ENCODE peak calls at places on chromosomes 5 and 9, in four cellular contexts. One of them, this sample, is unnamed.

GRCh38 chr5:61162832-61163567 is 732 bp upstream of the SMIM15 start:
- DNase-seq in astrocyte: peak
- DNase-seq in fibroblast of pulmonary artery: peak
- DNase-seq in HEK293T: no peak
- DNase-seq in this sample: peak

GRCh38 chr9:106648799-106649198 is 214.2 kb upstream of the ZNF462 start:
- DNase-seq in HEK293T: no peak
- DNase-seq in astrocyte: no peak
- DNase-seq in fibroblast of pulmonary artery: peak
- DNase-seq in this sample: peak

GRCh38 chr9:7983361-7983974 is 183.9 kb upstream of the DMAC1 start:
- DNase-seq in astrocyte: no peak
- DNase-seq in HEK293T: no peak
- DNase-seq in fibroblast of pulmonary artery: no peak
- DNase-seq in this sample: no peak

GRCh38 chr9:131187957-131188356 is 62.6 kb downstream of the NUP214 start:
- DNase-seq in fibroblast of pulmonary artery: no peak
- DNase-seq in astrocyte: no peak
- DNase-seq in HEK293T: no peak
- DNase-seq in this sample: no peak

GRCh38 chr9:119370816-119371215 is 1.6 kb upstream of the BRINP1 start:
- DNase-seq in HEK293T: peak
- DNase-seq in astrocyte: peak
- DNase-seq in fibroblast of pulmonary artery: peak
- DNase-seq in this sample: peak

GRCh38 chr5:142119051-142119625 is 10.6 kb downstream of the NDFIP1 start:
- DNase-seq in fibroblast of pulmonary artery: peak
- DNase-seq in astrocyte: no peak
- DNase-seq in HEK293T: no peak
- DNase-seq in this sample: no peak

GRCh38 chr5:90096415-90097081 is 313.0 kb downstream of the CETN3 start:
- DNase-seq in fibroblast of pulmonary artery: peak
- DNase-seq in HEK293T: peak
- DNase-seq in astrocyte: peak
- DNase-seq in this sample: peak

GRCh38 chr5:15695171-15695676 is 195.2 kb downstream of the FBXL7 start:
- DNase-seq in HEK293T: no peak
- DNase-seq in astrocyte: peak
- DNase-seq in fibroblast of pulmonary artery: peak
- DNase-seq in this sample: no peak

GRCh38 chr9:129140397-129141065 is 29.3 kb downstream of the PTPA start:
- DNase-seq in astrocyte: peak
- DNase-seq in HEK293T: no peak
- DNase-seq in fibroblast of pulmonary artery: peak
- DNase-seq in this sample: peak

GRCh38 chr5:155943516-155944407 is 383.2 kb upstream of the SGCD start:
- DNase-seq in fibroblast of pulmonary artery: peak
- DNase-seq in astrocyte: peak
- DNase-seq in HEK293T: peak
- DNase-seq in this sample: peak

GRCh38 chr9:113131689-113132151 is 19.1 kb upstream of the SLC31A2 start:
- DNase-seq in fibroblast of pulmonary artery: peak
- DNase-seq in astrocyte: no peak
- DNase-seq in HEK293T: peak
- DNase-seq in this sample: peak

GRCh38 chr5:55391707-55392106 is 83.9 kb downstream of the MTREX start:
- DNase-seq in HEK293T: no peak
- DNase-seq in fibroblast of pulmonary artery: no peak
- DNase-seq in astrocyte: no peak
- DNase-seq in this sample: no peak

GRCh38 chr9:87554976-87555375 is 57.3 kb downstream of the DAPK1 start:
- DNase-seq in fibroblast of pulmonary artery: no peak
- DNase-seq in astrocyte: no peak
- DNase-seq in HEK293T: no peak
- DNase-seq in this sample: no peak

GRCh38 chr5:97141539-97141938 is 872 bp downstream of the LIX1 start:
- DNase-seq in astrocyte: no peak
- DNase-seq in HEK293T: no peak
- DNase-seq in fibroblast of pulmonary artery: no peak
- DNase-seq in this sample: no peak

GRCh38 chr9:134163374-134164196 is 779 bp downstream of the RNU6ATAC start:
- DNase-seq in astrocyte: peak
- DNase-seq in HEK293T: peak
- DNase-seq in fibroblast of pulmonary artery: peak
- DNase-seq in this sample: no peak

GRCh38 chr5:43065384-43066230 is 25.5 kb upstream of the ANXA2R start:
- DNase-seq in fibroblast of pulmonary artery: peak
- DNase-seq in astrocyte: peak
- DNase-seq in HEK293T: no peak
- DNase-seq in this sample: peak

GRCh38 chr5:71924325-71924724 is 182.9 kb upstream of the MAP1B start:
- DNase-seq in fibroblast of pulmonary artery: peak
- DNase-seq in HEK293T: no peak
- DNase-seq in astrocyte: peak
- DNase-seq in this sample: peak

GRCh38 chr5:117680421-117680820 is 1105.8 kb upstream of the SEMA6A start:
- DNase-seq in fibroblast of pulmonary artery: peak
- DNase-seq in HEK293T: no peak
- DNase-seq in astrocyte: no peak
- DNase-seq in this sample: no peak

GRCh38 chr5:51384281-51384840 is 1.1 kb downstream of the ISL1 start:
- DNase-seq in astrocyte: no peak
- DNase-seq in HEK293T: no peak
- DNase-seq in fibroblast of pulmonary artery: no peak
- DNase-seq in this sample: no peak

GRCh38 chr5:13214182-13214581 is 730.3 kb downstream of the DNAH5 start:
- DNase-seq in HEK293T: no peak
- DNase-seq in astrocyte: no peak
- DNase-seq in fibroblast of pulmonary artery: no peak
- DNase-seq in this sample: no peak

GRCh38 chr5:73663860-73664240 is 37.9 kb downstream of the ARHGEF28 start:
- DNase-seq in astrocyte: no peak
- DNase-seq in fibroblast of pulmonary artery: no peak
- DNase-seq in HEK293T: no peak
- DNase-seq in this sample: no peak

GRCh38 chr9:115211413-115212204 is 93.7 kb upstream of the TNC start:
- DNase-seq in astrocyte: peak
- DNase-seq in fibroblast of pulmonary artery: no peak
- DNase-seq in HEK293T: no peak
- DNase-seq in this sample: no peak

This sample was measured in MCF 10A.